ENCODE peak calls at places on chromosomes 1 and 21, in seven cellular contexts. N is posterior cingulate gyrus, E is Caki2, W is activated B cell treated with CpG ODN at 0.5 μM for 24 hours, R is Karpas-422, V is NCI-H1105 treated with DMSO at 0.1 percent for 48 hours, D is spleen. S is an unnamed sample.

GRCh38 chr1:153485880-153486279 is 25.4 kb upstream of the S100A7 start:
- DNase-seq in N (no peak), E (no peak), W (no peak), R (no peak), V (peak; percentile 73), D (no peak), S (no peak)

GRCh38 chr21:33212159-33212851 is 17.4 kb upstream of the IFNAR2 start:
- DNase-seq in N (peak; percentile 14), E (no peak), W (no peak), R (no peak), V (no peak), D (no peak), S (no peak)

GRCh38 chr1:93798301-93798700 is 80.7 kb downstream of the DNTTIP2 start:
- DNase-seq in N (no peak), E (no peak), W (no peak), R (no peak), V (no peak), D (no peak), S (no peak)

GRCh38 chr1:226397955-226398636 is 9.8 kb downstream of the PARP1 start:
- DNase-seq in N (no peak), E (no peak), W (no peak), R (no peak), V (no peak), D (no peak), S (no peak)

GRCh38 chr21:45607021-45607921 is 36.3 kb upstream of the PCBP3 start:
- DNase-seq in N (no peak), E (peak; percentile 49), W (no peak), R (no peak), V (no peak), D (no peak), S (no peak)

GRCh38 chr1:86542626-86543025 is 4.3 kb upstream of the CLCA4 start:
- DNase-seq in N (no peak), E (no peak), W (no peak), R (no peak), V (no peak), D (no peak), S (no peak)

GRCh38 chr1:30928171-30928570 is 19.6 kb upstream of the SDC3 start:
- DNase-seq in N (no peak), E (no peak), W (no peak), R (no peak), V (no peak), D (no peak), S (no peak)

GRCh38 chr21:30232011-30232410 is 16.1 kb upstream of the CLDN8 start:
- DNase-seq in N (no peak), E (no peak), W (no peak), R (no peak), V (no peak), D (no peak), S (no peak)

GRCh38 chr1:153968400-153968799 is 698 bp downstream of the CREB3L4 start:
- DNase-seq in N (no peak), E (no peak), W (no peak), R (peak; percentile 51), V (no peak), D (peak; percentile 79), S (no peak)

GRCh38 chr1:217096200-217096599 is 373.0 kb upstream of the ESRRG start:
- DNase-seq in N (no peak), E (no peak), W (no peak), R (no peak), V (no peak), D (no peak), S (no peak)

GRCh38 chr1:213162338-213162737 is 111.3 kb downstream of the RPS6KC1 start:
- DNase-seq in N (no peak), E (no peak), W (no peak), R (no peak), V (no peak), D (no peak), S (no peak)

GRCh38 chr1:27416387-27417111 is 24.1 kb downstream of the GPR3 start:
- DNase-seq in N (no peak), E (no peak), W (no peak), R (peak; percentile 91), V (peak; percentile 73), D (no peak), S (no peak)

GRCh38 chr1:162019006-162019405 is 4.7 kb downstream of the OLFML2B start:
- DNase-seq in N (no peak), E (peak; percentile 80), W (no peak), R (peak; percentile 88), V (peak; percentile 86), D (no peak), S (no peak)

GRCh38 chr21:27677547-27677946 is 710.7 kb upstream of the ADAMTS5 start:
- DNase-seq in N (no peak), E (no peak), W (no peak), R (no peak), V (no peak), D (no peak), S (no peak)

GRCh38 chr1:30407862-30408580 is 315.4 kb downstream of the MATN1 start:
- DNase-seq in N (no peak), E (peak; percentile 41), W (no peak), R (no peak), V (no peak), D (peak; percentile 28), S (peak; percentile 31)

GRCh38 chr21:27653481-27653880 is 686.6 kb upstream of the ADAMTS5 start:
- DNase-seq in N (no peak), E (no peak), W (no peak), R (no peak), V (no peak), D (no peak), S (no peak)

GRCh38 chr1:31855038-31855845 is 39.4 kb upstream of the SPOCD1 start:
- DNase-seq in N (no peak), E (peak; percentile 20), W (no peak), R (no peak), V (no peak), D (no peak), S (no peak)

GRCh38 chr1:151166506-151166956 is 587 bp downstream of the SCNM1 start:
- DNase-seq in N (no peak), E (peak; percentile 33), W (no peak), R (peak; percentile 80), V (no peak), D (peak; percentile 75), S (no peak)

GRCh38 chr1:162028726-162029125 is 5.1 kb upstream of the OLFML2B start:
- DNase-seq in N (no peak), E (no peak), W (no peak), R (peak; percentile 80), V (no peak), D (no peak), S (no peak)

GRCh38 chr1:76705560-76705959 is 161.7 kb upstream of the ST6GALNAC5 start:
- DNase-seq in N (no peak), E (no peak), W (no peak), R (peak; percentile 55), V (no peak), D (no peak), S (no peak)

GRCh38 chr1:211135342-211135950 is 1.5 kb upstream of the KCNH1 start:
- DNase-seq in N (no peak), E (peak; percentile 52), W (no peak), R (peak; percentile 80), V (peak; percentile 53), D (no peak), S (no peak)

GRCh38 chr1:95035536-95035935 is 37.2 kb downstream of the ALG14 start:
- DNase-seq in N (no peak), E (no peak), W (no peak), R (no peak), V (no peak), D (no peak), S (no peak)

GRCh38 chr1:20430355-20431290 is 55.4 kb downstream of the CAMK2N1 start:
- DNase-seq in N (no peak), E (no peak), W (no peak), R (peak; percentile 77), V (peak; percentile 34), D (no peak), S (no peak)

GRCh38 chr1:63794354-63794753 is 20.5 kb downstream of the ROR1 start:
- DNase-seq in N (no peak), E (no peak), W (no peak), R (no peak), V (no peak), D (no peak), S (no peak)

GRCh38 chr1:30887485-30888315 is 20.9 kb downstream of the SDC3 start:
- DNase-seq in N (no peak), E (no peak), W (no peak), R (peak; percentile 65), V (no peak), D (no peak), S (no peak)

GRCh38 chr1:109883248-109883955 is 27.2 kb upstream of the CSF1 start:
- DNase-seq in N (no peak), E (no peak), W (no peak), R (no peak), V (no peak), D (no peak), S (no peak)

GRCh38 chr1:213947200-213947775 is 40.5 kb upstream of the PROX1 start:
- DNase-seq in N (no peak), E (no peak), W (no peak), R (no peak), V (peak; percentile 71), D (no peak), S (no peak)

GRCh38 chr1:89762431-89762800 is 58.4 kb upstream of the LRRC8D start:
- DNase-seq in N (no peak), E (no peak), W (no peak), R (no peak), V (peak; percentile 88), D (no peak), S (no peak)

S was measured in type B pancreatic cell.